ENCODE peak calls at places on chromosomes 5 and 9, in nine cellular contexts. L, U, Q, S, N, O, H, J and X are unnamed samples.

GRCh38 chr5:53090229-53090628 is 19.3 kb downstream of the MOCS2 start:
- DNase-seq in O (no peak), N (no peak), U (no peak), H (no peak), Q (peak), S (no peak), J (no peak), L (no peak), X (no peak)

GRCh38 chr5:122896598-122897282 is 51.3 kb downstream of the SNX24 start:
- DNase-seq in H (no peak), O (no peak), N (no peak), S (no peak), U (no peak), J (no peak), L (peak), Q (no peak), X (peak)

GRCh38 chr5:78472469-78473106 is 112.2 kb downstream of the SCAMP1 start:
- DNase-seq in H (no peak), N (no peak), O (no peak), S (no peak), J (no peak), Q (no peak), U (no peak), L (peak), X (peak)

GRCh38 chr9:128108784-128109709 is 18.5 kb downstream of the PTGES2 start:
- DNase-seq in J (no peak), O (no peak), L (no peak), S (no peak), H (no peak), U (no peak), N (no peak), Q (no peak), X (no peak)

GRCh38 chr9:16681659-16681990 is 188.8 kb downstream of the BNC2 start:
- DNase-seq in U (no peak), Q (no peak), H (peak), O (no peak), S (no peak), J (no peak), N (no peak), L (no peak), X (no peak)

GRCh38 chr5:122775713-122776084 is 819 bp downstream of the SNX2 start:
- DNase-seq in U (no peak), O (no peak), S (no peak), L (peak), J (no peak), Q (no peak), N (no peak), H (no peak), X (no peak)

GRCh38 chr5:171712616-171713015 is 73.0 kb upstream of the SMIM23 start:
- DNase-seq in Q (no peak), J (no peak), O (no peak), U (no peak), S (no peak), N (peak), L (no peak), H (peak), X (no peak)

GRCh38 chr9:38621434-38622082 is 1.2 kb upstream of the ANKRD18A start:
- DNase-seq in U (no peak), L (peak), J (no peak), N (no peak), Q (peak), H (peak), S (peak), O (no peak), X (peak)

GRCh38 chr5:113140837-113141661 is 164.5 kb downstream of the DCP2 start:
- DNase-seq in S (no peak), N (peak), L (peak), J (peak), H (no peak), U (peak), O (peak), Q (peak), X (peak)

GRCh38 chr5:156052697-156053455 is 274.1 kb upstream of the SGCD start:
- DNase-seq in J (no peak), L (no peak), U (no peak), Q (no peak), H (no peak), O (no peak), N (no peak), S (no peak), X (no peak)

GRCh38 chr9:135905380-135906282 is 1.7 kb downstream of the CAMSAP1 start:
- DNase-seq in U (no peak), Q (peak), H (no peak), S (peak), N (no peak), L (peak), O (no peak), J (no peak), X (peak)

GRCh38 chr9:94788706-94789105 is 62.2 kb downstream of the AOPEP start:
- DNase-seq in S (no peak), H (no peak), U (no peak), Q (no peak), L (no peak), O (no peak), N (no peak), J (no peak), X (no peak)

GRCh38 chr9:132590318-132591182 is 8.1 kb downstream of the BARHL1 start:
- DNase-seq in O (no peak), N (no peak), S (no peak), J (no peak), H (no peak), L (no peak), Q (no peak), U (no peak), X (no peak)

GRCh38 chr9:100352201-100352726 is 478 bp downstream of the TEX10 start:
- DNase-seq in O (no peak), J (no peak), U (no peak), N (no peak), S (peak), H (peak), L (peak), Q (peak), X (peak)

GRCh38 chr5:154962494-154962893 is 21.6 kb downstream of the MRPL22 start:
- DNase-seq in N (no peak), J (no peak), U (no peak), L (peak), O (peak), H (no peak), Q (no peak), S (no peak), X (peak)

GRCh38 chr5:78638423-78638822 is 10.1 kb downstream of the LHFPL2 start:
- DNase-seq in H (peak), Q (no peak), S (no peak), L (peak), O (peak), U (peak), J (peak), N (peak), X (peak)

DNA sequence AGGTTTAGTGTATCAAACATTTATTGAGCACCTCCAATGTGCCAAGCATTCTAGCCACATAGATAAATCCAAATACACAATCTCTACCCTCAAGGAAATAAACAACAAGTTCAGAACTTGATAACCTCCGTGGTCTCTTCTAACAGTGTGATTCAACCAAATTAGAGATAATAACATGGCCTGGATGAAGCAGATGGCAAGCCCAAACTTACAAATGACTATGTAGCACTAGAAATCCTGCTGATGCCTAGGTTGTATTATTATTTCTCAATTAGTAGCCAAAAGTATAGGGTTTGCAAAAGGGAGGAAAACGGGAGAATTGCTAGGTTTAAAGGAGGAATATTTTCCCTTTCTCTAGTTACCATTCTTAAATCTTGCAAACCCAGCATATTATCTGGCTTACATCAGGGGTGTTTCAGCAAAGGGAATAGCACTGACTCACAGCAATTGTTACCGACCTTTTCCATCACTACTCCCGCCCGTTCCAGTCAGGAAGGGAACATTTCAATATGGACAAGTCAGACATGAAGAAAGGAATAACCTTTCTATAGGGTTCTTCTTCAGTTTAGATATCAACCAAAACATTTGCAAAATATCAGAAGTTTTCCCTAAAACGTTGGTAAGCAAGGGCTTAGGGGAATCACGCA is 2.3 kb downstream of the DPYSL3 start:
- DNase-seq in L (peak), Q (no peak), J (no peak), N (peak), U (no peak), H (no peak), O (no peak), S (no peak), X (peak)
- H3K4me3 ChIP-seq in L (peak), Q (no peak), J (peak), N (peak), U (peak), H (no peak), O (peak), S (no peak), X (no peak)

GRCh38 chr9:129608561-129609481 is 12.1 kb downstream of the C9orf50 start:
- DNase-seq in N (no peak), H (peak), O (no peak), S (no peak), Q (no peak), U (no peak), J (no peak), L (no peak), X (no peak)

GRCh38 chr9:129610193-129610472 is 10.8 kb downstream of the C9orf50 start:
- DNase-seq in H (no peak), L (no peak), Q (no peak), S (no peak), J (no peak), U (no peak), O (no peak), N (no peak), X (no peak)

GRCh38 chr9:129611302-129611800 is 9.6 kb downstream of the C9orf50 start:
- DNase-seq in H (no peak), O (no peak), S (no peak), L (no peak), Q (no peak), J (no peak), U (no peak), N (no peak), X (no peak)

GRCh38 chr9:129610473-129611301 is 10.2 kb downstream of the C9orf50 start:
- DNase-seq in O (no peak), H (peak), N (peak), U (no peak), S (peak), Q (peak), J (no peak), L (peak), X (peak)

DNA sequence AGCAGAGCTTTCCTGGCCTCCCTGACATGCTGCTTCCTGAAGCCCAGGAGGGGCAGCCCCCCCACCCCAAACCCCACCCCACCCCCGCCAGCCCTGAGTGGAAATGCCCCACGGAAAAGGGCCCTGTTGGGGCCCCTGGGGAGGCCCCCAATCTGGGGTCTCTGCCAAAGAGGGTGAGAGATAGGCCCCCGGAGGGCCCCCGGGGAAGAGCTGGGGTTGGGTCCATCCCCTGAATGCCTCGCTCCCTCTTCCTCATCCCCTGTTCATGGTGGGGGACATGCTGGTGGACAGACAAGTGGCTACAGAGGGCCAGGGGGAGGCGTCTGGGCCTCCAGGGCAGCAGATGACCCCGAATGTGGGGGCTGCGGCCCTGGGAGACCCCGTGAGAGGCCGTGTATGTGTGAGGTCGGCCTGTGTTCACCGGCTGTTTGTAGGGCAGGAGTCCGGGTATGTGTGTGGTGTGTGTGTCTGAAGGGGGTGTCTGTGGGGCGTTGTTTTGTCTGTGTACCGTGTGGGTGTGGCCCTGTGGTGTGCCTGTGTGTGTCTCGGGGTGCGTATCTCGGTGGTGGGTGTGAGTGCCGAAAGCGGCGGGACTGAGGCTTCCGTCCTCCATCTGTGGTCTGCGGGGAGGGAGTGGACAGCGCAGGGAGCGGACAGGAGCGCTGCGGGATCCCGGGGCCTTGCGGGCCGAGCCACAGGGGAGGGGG is 11.3 kb downstream of the C9orf50 start:
- DNase-seq in S (peak), Q (no peak), L (peak), H (peak), O (no peak), J (no peak), U (no peak), N (no peak), X (no peak)
- H3K4me3 ChIP-seq in S (no peak), Q (peak), L (peak), H (no peak), O (peak), J (peak), U (peak), N (peak), X (no peak)

GRCh38 chr5:159048298-159048697 is 51.4 kb downstream of the EBF1 start:
- DNase-seq in H (no peak), Q (no peak), U (no peak), S (no peak), L (no peak), N (no peak), J (no peak), O (no peak), X (no peak)

GRCh38 chr5:159050408-159051091 is 49.2 kb downstream of the EBF1 start:
- DNase-seq in J (no peak), U (no peak), L (peak), S (no peak), O (no peak), Q (no peak), H (no peak), N (no peak), X (peak)

GRCh38 chr5:159052282-159053011 is 47.3 kb downstream of the EBF1 start:
- DNase-seq in O (no peak), U (no peak), S (no peak), J (no peak), Q (no peak), N (no peak), H (no peak), L (no peak), X (no peak)

GRCh38 chr5:159051431-159052281 is 48.1 kb downstream of the EBF1 start:
- DNase-seq in N (peak), U (no peak), J (no peak), L (peak), S (no peak), H (peak), O (no peak), Q (no peak), X (peak)

GRCh38 chr5:159049844-159050318 is 49.8 kb downstream of the EBF1 start:
- DNase-seq in S (no peak), O (no peak), Q (no peak), L (peak), U (no peak), N (no peak), J (no peak), H (no peak), X (peak)
- H3K4me3 ChIP-seq in S (no peak), O (peak), Q (no peak), L (peak), U (peak), N (peak), J (no peak), H (no peak), X (no peak)

DNA sequence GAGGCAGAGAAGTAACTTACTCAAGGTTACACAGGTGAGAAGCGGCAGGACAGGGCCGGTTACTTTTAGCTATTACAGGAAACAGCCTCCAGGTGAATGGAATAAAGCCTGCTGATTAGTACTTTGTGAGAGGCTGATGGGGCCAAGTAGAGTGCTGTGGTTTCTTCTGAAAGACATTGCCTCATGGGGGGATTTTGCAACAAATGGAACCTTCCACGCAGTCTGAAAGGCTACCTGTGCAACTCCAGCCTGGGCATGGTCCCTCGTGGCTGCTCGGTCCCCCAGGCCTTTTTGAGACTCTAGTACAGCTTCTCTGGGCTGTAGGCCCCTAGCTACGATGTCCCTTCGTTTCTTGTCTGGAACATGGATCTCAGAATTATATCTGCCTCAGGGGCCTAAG is 2.0 kb downstream of the TMEM268 start:
- DNase-seq in L (no peak), S (no peak), U (no peak), Q (no peak), O (no peak), N (no peak), J (no peak), H (no peak), X (peak)
- H3K4me3 ChIP-seq in L (no peak), S (peak), U (no peak), Q (no peak), O (no peak), N (no peak), J (no peak), H (no peak), X (no peak)